ENCODE peak calls at places on chromosomes 5 and 9, in seven cellular contexts. C is GM13976; F is stimulated activated CD4-positive, alpha-beta T cell treated with anti-CD3 and anti-CD28 coated beads, TNF-alpha, amount 100 ng/mL, for 48 hours; J is NCI-H2171 treated with DMSO at 0.1 percent for 48 hours; U is AG08396; A is omental fat pad; Y is GM13977. P is an unnamed sample.

GRCh38 chr9:15512204-15512603 is 1.4 kb upstream of the PSIP1 start:
- DNase-seq in C (no peak), F (no peak), J (no peak), U (no peak), A (no peak), Y (no peak), P (no peak)

GRCh38 chr9:109956811-109957440 is 176.9 kb downstream of the PALM2AKAP2 start:
- DNase-seq in C (no peak), F (no peak), J (peak), U (peak), A (no peak), Y (no peak), P (no peak)

GRCh38 chr5:172009536-172010270 is 3.3 kb upstream of the FBXW11 start:
- DNase-seq in C (no peak), F (no peak), J (no peak), U (no peak), A (no peak), Y (no peak), P (no peak)

GRCh38 chr5:146020100-146020499 is 83.7 kb downstream of the SH3RF2 start:
- DNase-seq in C (no peak), F (no peak), J (no peak), U (no peak), A (no peak), Y (no peak), P (no peak)

GRCh38 chr9:89179535-89179919 is 909 bp upstream of the SHC3 start:
- DNase-seq in C (no peak), F (no peak), J (no peak), U (peak), A (no peak), Y (no peak), P (no peak)

GRCh38 chr5:144028058-144028457 is 142.4 kb downstream of the YIPF5 start:
- DNase-seq in C (no peak), F (no peak), J (peak), U (no peak), A (no peak), Y (no peak), P (no peak)

GRCh38 chr9:92377904-92378303 is 26.5 kb downstream of the OGN start:
- DNase-seq in C (no peak), F (no peak), J (peak), U (no peak), A (no peak), Y (no peak), P (no peak)

GRCh38 chr9:91815896-91816295 is 134.1 kb downstream of the ROR2 start:
- DNase-seq in C (no peak), F (no peak), J (no peak), U (no peak), A (no peak), Y (no peak), P (no peak)

GRCh38 chr5:112697833-112698232 is 39.9 kb upstream of the APC start:
- DNase-seq in C (no peak), F (no peak), J (no peak), U (no peak), A (no peak), Y (no peak), P (no peak)

GRCh38 chr5:139494256-139494655 is 11.7 kb upstream of the STING1 start:
- DNase-seq in C (no peak), F (no peak), J (no peak), U (no peak), A (no peak), Y (no peak), P (no peak)

GRCh38 chr5:27788184-27788583 is 749.8 kb upstream of the CDH9 start:
- DNase-seq in C (no peak), F (no peak), J (no peak), U (no peak), A (no peak), Y (no peak), P (no peak)

GRCh38 chr5:73901045-73901444 is 275.0 kb downstream of the ARHGEF28 start:
- DNase-seq in C (no peak), F (no peak), J (no peak), U (peak), A (no peak), Y (no peak), P (no peak)

GRCh38 chr9:27880640-27881039 is 307.4 kb upstream of the C9orf72 start:
- DNase-seq in C (no peak), F (no peak), J (no peak), U (no peak), A (no peak), Y (no peak), P (no peak)

GRCh38 chr9:74555625-74556024 is 58.5 kb downstream of the RORB start:
- DNase-seq in C (no peak), F (no peak), J (no peak), U (no peak), A (no peak), Y (no peak), P (no peak)

GRCh38 chr5:8550921-8551320 is 682.0 kb downstream of the MTRR start:
- DNase-seq in C (no peak), F (no peak), J (no peak), U (no peak), A (no peak), Y (no peak), P (no peak)

GRCh38 chr5:14615365-14615764 is 33.8 kb downstream of the OTULINL start:
- DNase-seq in C (no peak), F (no peak), J (peak), U (no peak), A (no peak), Y (no peak), P (no peak)

GRCh38 chr5:80275347-80275746 is 19.5 kb upstream of the SERINC5 start:
- DNase-seq in C (no peak), F (no peak), J (no peak), U (no peak), A (no peak), Y (no peak), P (no peak)

GRCh38 chr5:101929628-101930027 is 366.5 kb downstream of the SLCO4C1 start:
- DNase-seq in C (no peak), F (no peak), J (no peak), U (no peak), A (no peak), Y (no peak), P (no peak)

GRCh38 chr9:95505676-95506437 is 10.9 kb downstream of the PTCH1 start:
- DNase-seq in C (peak), F (no peak), J (peak), U (peak), A (no peak), Y (peak), P (no peak)

GRCh38 chr9:127163409-127163808 is 41.0 kb upstream of the ANGPTL2 start:
- DNase-seq in C (no peak), F (no peak), J (no peak), U (no peak), A (no peak), Y (no peak), P (no peak)

GRCh38 chr9:96048116-96048953 is 172.8 kb downstream of the ERCC6L2 start:
- DNase-seq in C (no peak), F (peak), J (no peak), U (no peak), A (no peak), Y (no peak), P (no peak)

GRCh38 chr5:171495122-171495700 is 75.8 kb downstream of the FGF18 start:
- DNase-seq in C (no peak), F (no peak), J (no peak), U (no peak), A (no peak), Y (no peak), P (no peak)

GRCh38 chr5:170388818-170389217 is 349 bp downstream of the KCNMB1 start:
- DNase-seq in C (no peak), F (no peak), J (no peak), U (no peak), A (no peak), Y (no peak), P (no peak)

GRCh38 chr5:168979140-168979539 is 321.8 kb downstream of the SLIT3 start:
- DNase-seq in C (no peak), F (no peak), J (no peak), U (no peak), A (no peak), Y (no peak), P (no peak)

GRCh38 chr9:126452036-126452595 is 125.5 kb downstream of the MVB12B start:
- DNase-seq in C (no peak), F (no peak), J (no peak), U (no peak), A (no peak), Y (no peak), P (no peak)

GRCh38 chr9:105119166-105119565 is 125.3 kb upstream of the SLC44A1 start:
- DNase-seq in C (no peak), F (no peak), J (no peak), U (no peak), A (no peak), Y (no peak), P (no peak)

GRCh38 chr5:98514106-98514665 is 259.3 kb upstream of the RGMB start:
- DNase-seq in C (no peak), F (no peak), J (no peak), U (no peak), A (no peak), Y (no peak), P (no peak)

GRCh38 chr9:128007566-128008138 is 26.9 kb upstream of the EEIG1 start:
- DNase-seq in C (peak), F (peak), J (peak), U (no peak), A (no peak), Y (peak), P (no peak)

GRCh38 chr9:14205463-14205862 is 108.5 kb downstream of the NFIB start:
- DNase-seq in C (no peak), F (no peak), J (no peak), U (peak), A (no peak), Y (no peak), P (no peak)

GRCh38 chr5:37787742-37788141 is 52.1 kb downstream of the GDNF start:
- DNase-seq in C (no peak), F (no peak), J (peak), U (no peak), A (no peak), Y (no peak), P (no peak)

GRCh38 chr9:98903938-98904560 is 39.7 kb upstream of the COL15A1 start:
- DNase-seq in C (no peak), F (no peak), J (no peak), U (no peak), A (no peak), Y (no peak), P (no peak)

GRCh38 chr5:39256472-39256871 is 37.1 kb upstream of the FYB1 start:
- DNase-seq in C (peak), F (no peak), J (no peak), U (peak), A (no peak), Y (peak), P (no peak)